ENCODE peak calls at places on chromosomes 12 and 14, in eight cellular contexts. K is GM06990, F is AG10803, H is OCI-LY7, Z is GM23338, J is Calu3, N is tibial artery, O is cardiac fibroblast. V is an unnamed sample.

GRCh38 chr12:779745-780734 is 27.7 kb downstream of the WNK1 start:
- DNase-seq in K (no peak), F (peak), H (no peak), Z (no peak), J (no peak), N (no peak), O (peak), V (no peak)

GRCh38 chr12:3700861-3701260 is 52.0 kb downstream of the CRACR2A start:
- DNase-seq in K (no peak), F (peak), H (no peak), Z (no peak), J (no peak), N (no peak), O (peak), V (no peak)

GRCh38 chr12:68439368-68440045 is 107.3 kb upstream of the MDM1 start:
- DNase-seq in K (no peak), F (no peak), H (no peak), Z (no peak), J (no peak), N (no peak), O (no peak), V (no peak)

GRCh38 chr14:33932526-33933292 is 18.2 kb downstream of the EGLN3 start:
- DNase-seq in K (no peak), F (no peak), H (no peak), Z (no peak), J (no peak), N (no peak), O (peak), V (no peak)

GRCh38 chr14:98227727-98228111 is 1044.3 kb downstream of the BCL11B start:
- DNase-seq in K (no peak), F (no peak), H (no peak), Z (no peak), J (no peak), N (no peak), O (no peak), V (no peak)

GRCh38 chr14:94126419-94126677 is 3.1 kb downstream of the IFI27L2 start:
- DNase-seq in K (no peak), F (no peak), H (no peak), Z (no peak), J (no peak), N (no peak), O (no peak), V (no peak)

GRCh38 chr14:69776875-69777453 is 10.0 kb downstream of the SRSF5 start:
- DNase-seq in K (no peak), F (no peak), H (no peak), Z (no peak), J (no peak), N (no peak), O (no peak), V (no peak)

GRCh38 chr14:30403791-30404190 is 155.2 kb upstream of the G2E3 start:
- DNase-seq in K (no peak), F (no peak), H (no peak), Z (no peak), J (no peak), N (no peak), O (no peak), V (no peak)

GRCh38 chr14:76697246-76697645 is 64.0 kb upstream of the VASH1 start:
- DNase-seq in K (no peak), F (no peak), H (no peak), Z (no peak), J (no peak), N (no peak), O (no peak), V (no peak)

GRCh38 chr12:3558854-3559253 is 67.9 kb downstream of the PRMT8 start:
- DNase-seq in K (no peak), F (no peak), H (no peak), Z (no peak), J (no peak), N (peak), O (no peak), V (no peak)

GRCh38 chr12:98575013-98575412 is 18.5 kb upstream of the SLC25A3 start:
- DNase-seq in K (no peak), F (no peak), H (no peak), Z (no peak), J (no peak), N (no peak), O (no peak), V (no peak)

GRCh38 chr12:98574110-98574509 is 19.4 kb upstream of the SLC25A3 start:
- DNase-seq in K (no peak), F (no peak), H (no peak), Z (no peak), J (no peak), N (no peak), O (no peak), V (no peak)

GRCh38 chr12:98572010-98572409 is 21.5 kb upstream of the SLC25A3 start:
- DNase-seq in K (no peak), F (no peak), H (peak), Z (peak), J (no peak), N (no peak), O (no peak), V (no peak)
- TF ChIP-seq CTCF in K (peak), F (peak), H (peak), Z (peak), J (peak), N (no peak), O (peak), V (peak)

GRCh38 chr14:47678993-47679392 is 3.6 kb upstream of the MDGA2 start:
- DNase-seq in K (no peak), F (no peak), H (no peak), Z (peak), J (no peak), N (no peak), O (no peak), V (no peak)
- TF ChIP-seq CTCF in K (no peak), F (no peak), H (no peak), Z (peak), J (no peak), N (no peak), O (no peak), V (no peak)

DNA sequence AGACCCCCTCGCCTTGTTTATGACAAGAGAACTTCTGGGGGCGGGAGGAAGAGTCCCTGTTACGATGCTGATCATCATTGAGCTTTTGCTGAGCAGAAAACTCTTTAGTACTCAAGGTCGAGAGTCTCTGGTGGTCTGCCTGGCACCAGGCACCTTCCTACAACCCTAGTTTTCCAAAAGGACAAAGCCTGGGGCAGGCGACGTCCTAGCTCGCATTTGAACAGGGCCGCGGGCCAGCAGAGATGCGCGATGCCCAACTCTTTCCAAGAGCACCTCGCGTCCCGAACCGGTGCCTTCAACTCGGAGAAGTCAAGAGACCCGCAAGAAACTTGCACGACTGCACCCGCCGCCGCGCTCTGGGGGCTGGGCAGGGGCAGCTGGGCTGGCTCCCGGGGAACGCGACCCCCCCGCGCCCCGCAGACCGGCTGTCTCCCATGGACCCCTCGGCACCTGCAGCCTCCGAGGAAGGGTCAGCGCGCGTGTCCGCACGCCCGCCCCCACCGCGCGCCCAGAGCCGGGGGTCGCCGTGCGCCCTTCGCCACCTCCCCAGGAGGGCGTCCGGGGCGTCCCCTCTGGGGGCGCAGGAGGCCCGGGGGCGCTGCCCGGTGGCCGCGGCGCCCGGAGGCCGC is 377 bp upstream of the BCL7A start:
- DNase-seq in K (no peak), F (peak), H (peak), Z (peak), J (peak), N (no peak), O (peak), V (no peak)
- TF ChIP-seq CTCF in K (no peak), F (no peak), H (no peak), Z (no peak), J (no peak), N (no peak), O (no peak), V (no peak)

DNA sequence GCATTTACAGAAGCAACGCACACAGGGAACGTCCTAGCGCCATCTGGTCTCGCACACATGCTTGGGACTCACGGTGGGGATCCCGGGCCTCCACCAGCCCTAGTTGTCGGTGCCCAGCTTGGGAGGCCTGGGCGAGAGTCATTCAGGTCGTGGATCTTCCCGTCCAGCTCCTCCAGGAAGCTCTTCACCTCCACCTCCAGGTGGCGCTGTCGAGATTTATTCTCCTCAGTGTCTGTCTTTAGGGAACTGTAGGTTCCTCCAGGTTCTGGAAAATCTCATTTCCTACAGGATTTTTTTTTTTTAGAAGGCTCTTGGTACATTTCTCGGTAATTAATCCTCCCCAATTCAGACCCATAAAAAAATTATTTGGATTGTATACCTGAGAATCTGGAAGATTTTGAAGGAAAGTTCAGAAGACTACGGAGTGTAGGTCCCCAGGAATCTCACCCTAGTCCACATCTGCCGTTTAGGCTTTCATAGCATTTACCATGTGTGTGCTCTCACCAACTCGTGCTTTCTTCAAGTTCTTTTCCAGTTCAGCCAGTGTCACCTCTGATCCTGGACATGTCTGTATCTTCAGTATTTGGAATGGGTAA is 910.0 kb downstream of the TMEM121 start:
- DNase-seq in K (peak), F (no peak), H (peak), Z (peak), J (peak), N (no peak), O (no peak), V (no peak)
- TF ChIP-seq CTCF in K (peak), F (peak), H (peak), Z (peak), J (peak), N (no peak), O (peak), V (no peak)

DNA sequence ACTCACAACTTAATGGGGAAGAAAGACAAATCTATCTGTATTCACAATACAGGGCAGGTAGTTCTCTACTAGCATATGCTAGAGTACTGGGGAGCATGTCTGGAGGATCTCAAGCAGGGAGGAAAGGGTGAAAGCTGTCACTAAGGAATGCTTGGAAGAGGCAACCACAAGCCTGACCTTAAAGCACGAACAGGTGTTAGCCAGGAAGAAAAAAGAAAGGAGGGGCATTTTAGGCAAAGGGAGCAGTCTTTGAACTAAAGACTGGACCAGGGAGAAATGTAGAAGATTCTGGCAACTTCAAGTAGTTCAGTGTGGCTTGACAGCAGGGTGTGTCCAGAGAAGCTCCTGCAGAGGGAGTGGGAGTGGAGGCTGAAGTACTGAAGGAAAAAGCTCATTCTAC is 50.9 kb downstream of the AP5M1 start:
- DNase-seq in K (no peak), F (no peak), H (no peak), Z (no peak), J (no peak), N (no peak), O (no peak), V (no peak)
- TF ChIP-seq CTCF in K (no peak), F (no peak), H (no peak), Z (no peak), J (no peak), N (no peak), O (no peak), V (no peak)

GRCh38 chr14:58014778-58015177 is 137.2 kb downstream of the ARMH4 start:
- DNase-seq in K (no peak), F (no peak), H (no peak), Z (peak), J (no peak), N (no peak), O (no peak), V (no peak)
- TF ChIP-seq CTCF in K (no peak), F (no peak), H (no peak), Z (peak), J (no peak), N (no peak), O (no peak), V (no peak)

GRCh38 chr12:15861404-15861803 is 20.8 kb upstream of the STRAP start:
- DNase-seq in K (no peak), F (no peak), H (no peak), Z (no peak), J (no peak), N (no peak), O (peak), V (no peak)

GRCh38 chr12:15856097-15856982 is 25.8 kb upstream of the STRAP start:
- DNase-seq in K (peak), F (peak), H (peak), Z (peak), J (peak), N (peak), O (peak), V (peak)

GRCh38 chr12:15859136-15859535 is 23.1 kb upstream of the STRAP start:
- DNase-seq in K (no peak), F (no peak), H (no peak), Z (no peak), J (no peak), N (no peak), O (peak), V (no peak)

GRCh38 chr12:15855646-15856045 is 26.5 kb upstream of the STRAP start:
- DNase-seq in K (no peak), F (peak), H (no peak), Z (no peak), J (no peak), N (no peak), O (peak), V (no peak)

DNA sequence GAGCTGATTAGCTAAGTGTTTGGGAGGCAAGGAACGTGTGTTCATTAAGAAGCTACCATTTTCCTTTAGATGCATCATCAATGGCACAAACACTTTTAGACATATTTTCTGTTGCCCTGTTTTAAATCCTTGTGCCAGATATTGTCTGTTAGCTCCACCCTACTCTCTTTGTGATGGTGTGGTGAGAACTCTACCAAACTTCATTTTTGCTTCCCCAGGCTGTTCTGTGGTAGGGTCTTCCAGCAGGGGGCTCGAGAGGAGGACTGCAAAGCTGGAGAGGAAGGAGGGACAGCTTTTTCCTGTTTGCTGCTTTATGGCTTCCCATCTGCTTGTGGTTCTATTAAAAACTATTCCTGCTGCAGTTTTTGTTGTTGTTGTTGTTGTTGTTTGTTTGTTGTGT is 23.8 kb upstream of the STRAP start:
- DNase-seq in K (no peak), F (no peak), H (no peak), Z (peak), J (no peak), N (no peak), O (no peak), V (no peak)
- TF ChIP-seq CTCF in K (no peak), F (no peak), H (peak), Z (peak), J (no peak), N (no peak), O (no peak), V (peak)

GRCh38 chr12:10873374-10873773 is 10.7 kb downstream of the PRH1 start:
- DNase-seq in K (no peak), F (peak), H (no peak), Z (peak), J (no peak), N (no peak), O (peak), V (no peak)

DNA sequence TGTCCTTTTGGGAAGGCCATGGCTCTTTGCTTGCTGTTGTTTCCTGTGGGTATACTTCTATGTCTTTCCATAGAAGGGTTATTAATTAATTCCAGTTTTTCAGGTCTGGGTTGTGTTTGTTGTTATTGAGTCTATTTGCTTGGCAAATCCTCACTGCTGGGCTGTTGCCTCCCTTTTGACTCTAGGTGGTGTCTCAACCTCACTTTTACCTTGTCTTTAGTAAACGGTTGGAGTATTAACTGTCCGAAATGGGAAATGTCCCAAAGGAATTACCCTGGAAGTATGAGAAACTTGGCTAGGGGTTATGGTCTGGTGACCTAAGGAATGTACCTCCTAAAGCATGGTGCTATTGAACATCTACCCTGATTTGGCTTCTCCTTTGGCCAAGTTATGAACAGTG is 16.7 kb downstream of the PRH1 start:
- DNase-seq in K (no peak), F (no peak), H (no peak), Z (peak), J (no peak), N (no peak), O (peak), V (no peak)
- TF ChIP-seq CTCF in K (no peak), F (no peak), H (no peak), Z (peak), J (no peak), N (no peak), O (no peak), V (peak)